ENCODE peak calls at places on chromosomes 13 and 19, in four cellular contexts. D is neural progenitor cell, Z is thoracic aorta, F is tibial nerve. S is an unnamed sample.

GRCh38 chr13:27083183-27083582 is 88.4 kb downstream of the USP12 start:
- DNase-seq in Z (no peak), F (no peak), D (no peak), S (no peak)

GRCh38 chr13:21445759-21446158 is 13.3 kb downstream of the ZDHHC20 start:
- DNase-seq in F (no peak), D (no peak), Z (no peak), S (no peak)

GRCh38 chr13:76980075-76980718 is 11.7 kb upstream of the CLN5 start:
- DNase-seq in D (peak), F (peak), Z (no peak), S (peak)

GRCh38 chr19:55319786-55320185 is 5.4 kb downstream of the TMEM150B start:
- DNase-seq in F (no peak), Z (no peak), D (peak), S (peak)

GRCh38 chr13:80116107-80116506 is 224.8 kb downstream of the SPRY2 start:
- DNase-seq in Z (no peak), F (no peak), D (no peak), S (no peak)

GRCh38 chr19:18848860-18849661 is 17.3 kb downstream of the UPF1 start:
- DNase-seq in D (no peak), Z (peak), F (peak), S (no peak)

GRCh38 chr19:46124638-46125115 is at the start of gene IGFL3:
- DNase-seq in F (no peak), D (no peak), Z (no peak), S (no peak)

GRCh38 chr13:41065098-41065497 is 3.8 kb downstream of the WBP4 start:
- DNase-seq in F (no peak), D (no peak), Z (no peak), S (no peak)

GRCh38 chr13:78958019-78958418 is 299.1 kb upstream of the OBI1 start:
- DNase-seq in D (no peak), Z (no peak), F (no peak), S (no peak)

GRCh38 chr13:86383151-86383550 is 583.9 kb upstream of the SLITRK6 start:
- DNase-seq in Z (no peak), F (no peak), D (no peak), S (no peak)

GRCh38 chr19:42150353-42150752 is 18.1 kb upstream of the POU2F2 start:
- DNase-seq in F (no peak), D (no peak), Z (no peak), S (no peak)

GRCh38 chr19:18832331-18833140 is 777 bp downstream of the UPF1 start:
- DNase-seq in D (peak), Z (no peak), F (no peak), S (no peak)

GRCh38 chr13:59477011-59477410 is 686.7 kb downstream of the DIAPH3 start:
- DNase-seq in F (no peak), D (no peak), Z (no peak), S (no peak)

GRCh38 chr13:31119966-31120733 is 41.6 kb downstream of the HSPH1 start:
- DNase-seq in Z (no peak), F (no peak), D (no peak), S (no peak)

GRCh38 chr19:43575955-43576451 is 402 bp downstream of the PINLYP start:
- DNase-seq in D (no peak), Z (no peak), F (no peak), S (no peak)

GRCh38 chr19:3433805-3434540 is 46.4 kb downstream of the SMIM24 start:
- DNase-seq in F (no peak), Z (no peak), D (no peak), S (no peak)
- H3K4me3 ChIP-seq in F (no peak), Z (peak), D (peak), S (no peak)

DNA sequence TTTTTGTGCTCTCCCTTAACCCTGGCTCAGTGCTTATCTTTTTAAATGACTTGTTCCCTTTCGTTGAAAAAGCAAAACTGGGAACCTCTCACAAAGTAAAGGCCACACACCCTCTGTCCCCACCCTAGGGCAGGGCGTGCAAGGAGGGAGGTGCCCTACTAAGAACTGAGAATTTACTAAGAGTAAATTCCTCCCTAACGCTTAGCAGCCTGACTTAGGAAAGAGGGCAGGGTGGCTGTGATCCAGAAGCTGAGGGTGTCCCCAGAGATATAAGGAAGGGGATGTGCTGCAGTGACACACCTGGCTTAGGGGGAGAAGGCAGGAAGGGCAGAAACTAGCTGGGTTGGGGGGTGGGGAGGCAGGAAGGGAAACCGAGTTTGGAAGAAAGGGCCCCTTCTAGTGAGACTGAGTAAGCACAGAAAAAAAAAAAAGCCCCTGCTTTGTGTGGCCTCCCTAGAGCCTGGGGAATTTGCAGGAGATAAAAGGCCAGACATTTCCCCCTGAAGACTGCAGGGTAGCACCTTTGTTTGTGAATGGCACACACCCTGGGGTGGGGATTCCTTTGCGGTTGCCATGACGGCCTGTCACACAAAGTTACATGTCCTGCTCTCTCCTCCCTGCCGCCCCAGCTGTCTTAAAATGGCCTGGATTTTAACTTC is 435.1 kb downstream of the EFNB2 start:
- DNase-seq in F (no peak), Z (no peak), D (peak), S (no peak)
- TF ChIP-seq CTCF in F (no peak), Z (no peak), D (no peak), S (no peak)

GRCh38 chr13:110471833-110472162 is 89.7 kb downstream of the RAB20 start:
- DNase-seq in F (no peak), D (no peak), Z (no peak), S (no peak)

GRCh38 chr13:110469597-110469996 is 91.9 kb downstream of the RAB20 start:
- DNase-seq in Z (no peak), D (no peak), F (no peak), S (no peak)

GRCh38 chr13:110472904-110473563 is 88.5 kb downstream of the RAB20 start:
- DNase-seq in Z (no peak), F (no peak), D (no peak), S (no peak)

GRCh38 chr13:110470272-110471009 is 91.1 kb downstream of the RAB20 start:
- DNase-seq in Z (no peak), F (no peak), D (no peak), S (no peak)

GRCh38 chr13:110471156-110471832 is 90.2 kb downstream of the RAB20 start:
- DNase-seq in D (no peak), Z (no peak), F (no peak), S (no peak)
- H3K27ac ChIP-seq in D (no peak), Z (no peak), F (peak), S (no peak)

GRCh38 chr19:5989388-5990074 is 11.6 kb upstream of the RANBP3 start:
- DNase-seq in Z (no peak), D (no peak), F (no peak), S (no peak)

GRCh38 chr19:5988520-5989387 is 10.8 kb upstream of the RANBP3 start:
- DNase-seq in F (no peak), D (no peak), Z (no peak), S (no peak)

GRCh38 chr19:5990289-5990797 is 12.4 kb upstream of the RANBP3 start:
- DNase-seq in F (no peak), Z (no peak), D (peak), S (no peak)

GRCh38 chr19:5985098-5985783 is 7.3 kb upstream of the RANBP3 start:
- DNase-seq in D (no peak), Z (no peak), F (no peak), S (no peak)

DNA sequence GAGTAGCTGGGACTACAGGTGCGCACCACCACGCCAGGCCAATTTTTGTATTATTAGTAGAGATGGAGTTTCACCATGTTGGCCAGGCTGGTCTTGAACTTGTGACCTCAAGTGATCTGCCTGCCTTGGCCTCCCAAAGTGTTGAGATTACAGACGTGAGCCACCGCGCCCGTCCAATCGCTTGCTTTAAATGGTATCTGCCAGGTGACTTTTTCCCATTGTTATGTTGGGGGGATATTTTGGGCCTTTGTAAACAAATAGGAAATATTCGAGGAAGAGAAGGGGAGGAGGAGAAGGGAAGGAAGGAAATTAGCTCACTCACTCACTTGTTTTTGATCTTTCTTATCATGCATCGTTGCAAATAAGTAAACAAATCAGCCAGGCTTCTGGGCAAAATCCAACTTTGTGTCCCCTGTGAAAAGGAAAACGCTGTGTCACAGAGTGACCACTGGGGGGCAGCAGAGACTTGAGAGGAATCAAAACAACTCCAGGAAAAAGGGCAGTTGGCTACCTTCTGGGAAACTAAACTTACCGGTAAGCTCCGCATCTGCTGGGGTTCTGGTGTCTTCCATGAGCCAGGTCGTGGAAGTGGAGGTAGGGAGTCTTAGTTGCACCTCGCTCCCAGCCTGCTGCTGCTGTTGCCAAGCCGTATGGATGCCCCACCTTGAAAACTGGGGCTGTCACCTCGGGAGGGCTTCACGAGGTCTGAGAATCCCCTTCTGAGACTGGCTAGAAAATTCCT is 9.3 kb upstream of the RANBP3 start:
- DNase-seq in D (peak), Z (no peak), F (peak), S (peak)
- H3K4me3 ChIP-seq in D (no peak), Z (peak), F (no peak), S (peak)

DNA sequence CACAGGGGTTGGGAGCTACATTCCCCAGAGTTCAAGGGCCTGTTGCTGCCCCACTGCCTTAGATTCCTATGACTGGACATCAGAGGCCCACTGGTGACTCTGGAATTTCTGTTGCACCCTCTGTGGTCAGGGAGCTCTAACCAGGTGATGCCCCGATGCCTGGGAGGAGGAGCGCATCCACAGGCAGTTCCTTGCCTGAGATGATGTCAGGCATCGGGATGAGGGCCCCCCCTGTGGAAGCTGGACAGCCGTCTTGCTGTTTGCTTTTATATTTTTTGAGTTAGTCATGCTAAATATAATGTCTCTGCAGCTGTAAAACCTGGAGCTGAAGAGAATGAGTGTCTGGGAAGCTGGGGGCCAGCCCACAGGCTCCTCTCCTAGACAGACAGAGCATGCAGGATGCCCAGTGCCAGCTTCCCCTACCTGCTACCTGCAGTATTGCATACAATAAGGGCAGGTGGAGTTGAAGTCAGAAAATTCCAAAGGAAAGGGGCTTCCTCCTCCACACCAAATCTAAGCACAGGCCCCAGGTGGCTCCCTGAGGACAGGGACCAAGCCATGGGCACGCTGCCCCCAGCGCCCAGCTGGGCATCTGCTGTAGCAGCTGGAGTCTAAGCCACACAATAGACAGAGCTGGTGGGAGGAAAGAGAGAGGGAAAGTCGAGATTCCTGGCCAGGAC is 16.2 kb downstream of the COL4A2 start:
- DNase-seq in F (no peak), Z (no peak), D (no peak), S (no peak)
- TF ChIP-seq CTCF in F (no peak), Z (no peak), D (no peak), S (no peak)

S was measured in dorsolateral prefrontal cortex.